ENCODE peak calls at places on chromosomes 4 and X, in nine cellular contexts. T is sigmoid colon; K is gastrocnemius medialis; F is CD4-positive, alpha-beta memory T cell; D is uterus; P is cardiac muscle cell; V is GM23248; H is CD8-positive, alpha-beta T cell; X is colonic mucosa. J is an unnamed sample.

GRCh38 chr4:18846313-18846712 is 824.8 kb upstream of the LCORL start:
- DNase-seq in H (no peak), V (no peak), D (no peak), T (no peak), P (no peak), X (no peak), K (no peak), F (no peak), J (no peak)

GRCh38 chrX:153061732-153062131 is 5.5 kb downstream of the PNMA3 start:
- DNase-seq in T (no peak), H (no peak), F (no peak), X (no peak), P (no peak), V (peak), K (no peak), D (no peak), J (no peak)

GRCh38 chrX:124018031-124018430 is 56.5 kb downstream of the STAG2 start:
- DNase-seq in K (no peak), P (no peak), X (no peak), V (peak), H (no peak), D (no peak), F (peak), T (no peak), J (no peak)

GRCh38 chrX:69066021-69066757 is 99.1 kb downstream of the PJA1 start:
- DNase-seq in V (no peak), D (peak), K (no peak), H (peak), T (no peak), P (no peak), X (no peak), F (no peak), J (no peak)

GRCh38 chr4:45347056-45347455 is 620.7 kb upstream of the GNPDA2 start:
- DNase-seq in D (no peak), T (no peak), X (no peak), H (no peak), K (no peak), P (no peak), F (no peak), V (no peak), J (no peak)

GRCh38 chrX:55486736-55487135 is 2.9 kb downstream of the USP51 start:
- DNase-seq in X (no peak), H (no peak), P (no peak), T (peak), K (no peak), D (no peak), F (no peak), V (peak), J (no peak)

GRCh38 chrX:150680974-150681373 is 12.2 kb upstream of the MTMR1 start:
- DNase-seq in K (no peak), H (no peak), V (peak), P (peak), F (no peak), D (no peak), T (no peak), X (no peak), J (peak)

GRCh38 chrX:94053575-94053974 is 379.6 kb downstream of the FAM133A start:
- DNase-seq in T (no peak), H (no peak), P (no peak), F (no peak), K (no peak), D (no peak), X (no peak), V (no peak), J (peak)

GRCh38 chrX:48835524-48836329 is at the start of gene PCSK1N:
- DNase-seq in F (peak), P (no peak), H (no peak), D (no peak), T (no peak), K (no peak), X (no peak), V (no peak), J (no peak)

GRCh38 chr4:62948108-62948507 is 1461.1 kb downstream of the TECRL start:
- DNase-seq in T (no peak), V (no peak), P (no peak), D (no peak), X (no peak), K (no peak), H (no peak), F (no peak), J (no peak)

GRCh38 chr4:153523171-153523757 is 57.1 kb downstream of the TMEM131L start:
- DNase-seq in T (no peak), V (no peak), H (no peak), D (no peak), X (peak), P (no peak), K (no peak), F (no peak), J (no peak)

GRCh38 chrX:49816435-49816834 is 12.7 kb upstream of the PAGE4 start:
- DNase-seq in V (no peak), K (no peak), T (no peak), P (no peak), F (no peak), H (no peak), X (no peak), D (no peak), J (no peak)

GRCh38 chrX:103861200-103861599 is 29.1 kb upstream of the RAB9B start:
- DNase-seq in K (no peak), D (no peak), H (no peak), P (no peak), X (no peak), F (no peak), T (no peak), V (no peak), J (no peak)

GRCh38 chr4:105461221-105462041 is 12.4 kb downstream of the PPA2 start:
- DNase-seq in H (no peak), V (no peak), X (no peak), P (no peak), K (no peak), F (no peak), D (no peak), T (no peak), J (no peak)

GRCh38 chr4:124189545-124189944 is 523.0 kb downstream of the ANKRD50 start:
- DNase-seq in F (no peak), X (no peak), H (no peak), K (no peak), P (no peak), T (no peak), V (no peak), D (no peak), J (no peak)

DNA sequence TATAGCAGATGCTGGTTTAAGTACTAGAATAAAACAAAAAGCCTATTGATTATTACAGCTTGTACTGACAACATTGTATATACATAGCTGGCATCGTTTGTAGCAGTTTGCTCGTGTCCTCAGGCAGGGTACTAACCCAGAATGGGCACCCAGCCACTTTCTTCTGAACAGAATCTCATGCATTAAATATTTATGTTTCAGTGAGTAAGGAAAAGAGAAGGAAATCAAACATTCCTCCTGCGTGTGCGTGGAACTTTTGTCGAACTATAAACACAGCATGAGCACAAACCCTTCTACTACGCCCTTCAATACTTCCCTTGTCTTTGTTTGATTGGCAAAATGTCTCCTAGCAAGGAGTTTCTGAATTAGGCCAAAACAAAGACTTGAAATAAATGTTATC is 73.3 kb upstream of the ZFP42 start:
- DNase-seq in D (no peak), P (no peak), K (no peak), F (no peak), H (no peak), T (no peak), X (no peak), V (no peak), J (no peak)
- H3K4me3 ChIP-seq in D (no peak), P (no peak), K (no peak), F (no peak), H (no peak), T (no peak), X (no peak), V (no peak), J (no peak)

DNA sequence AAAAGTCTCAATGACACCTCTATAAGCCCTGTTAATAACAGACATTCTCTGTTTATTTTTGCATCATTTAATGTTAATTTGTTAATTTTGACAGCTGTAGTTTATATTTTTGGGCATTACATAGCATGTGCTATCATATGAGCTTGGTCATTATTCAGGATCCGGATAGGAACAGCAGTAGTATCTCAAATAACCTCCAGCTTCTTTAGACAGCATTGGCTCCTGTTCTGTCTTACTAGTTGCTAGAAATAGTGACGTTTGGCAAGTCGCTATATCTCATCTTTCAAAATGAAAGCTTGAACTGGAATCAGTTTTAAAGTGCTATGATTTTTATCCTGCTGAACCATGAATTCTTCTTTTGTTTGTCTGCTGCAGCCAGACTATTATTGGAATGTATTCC is 9.0 kb upstream of the ADGRA3 start:
- DNase-seq in D (no peak), F (no peak), T (no peak), K (no peak), H (no peak), X (no peak), V (no peak), P (no peak), J (no peak)
- H3K27ac ChIP-seq in D (no peak), F (no peak), T (no peak), K (peak), H (no peak), X (no peak), V (no peak), P (no peak), J (no peak)

DNA sequence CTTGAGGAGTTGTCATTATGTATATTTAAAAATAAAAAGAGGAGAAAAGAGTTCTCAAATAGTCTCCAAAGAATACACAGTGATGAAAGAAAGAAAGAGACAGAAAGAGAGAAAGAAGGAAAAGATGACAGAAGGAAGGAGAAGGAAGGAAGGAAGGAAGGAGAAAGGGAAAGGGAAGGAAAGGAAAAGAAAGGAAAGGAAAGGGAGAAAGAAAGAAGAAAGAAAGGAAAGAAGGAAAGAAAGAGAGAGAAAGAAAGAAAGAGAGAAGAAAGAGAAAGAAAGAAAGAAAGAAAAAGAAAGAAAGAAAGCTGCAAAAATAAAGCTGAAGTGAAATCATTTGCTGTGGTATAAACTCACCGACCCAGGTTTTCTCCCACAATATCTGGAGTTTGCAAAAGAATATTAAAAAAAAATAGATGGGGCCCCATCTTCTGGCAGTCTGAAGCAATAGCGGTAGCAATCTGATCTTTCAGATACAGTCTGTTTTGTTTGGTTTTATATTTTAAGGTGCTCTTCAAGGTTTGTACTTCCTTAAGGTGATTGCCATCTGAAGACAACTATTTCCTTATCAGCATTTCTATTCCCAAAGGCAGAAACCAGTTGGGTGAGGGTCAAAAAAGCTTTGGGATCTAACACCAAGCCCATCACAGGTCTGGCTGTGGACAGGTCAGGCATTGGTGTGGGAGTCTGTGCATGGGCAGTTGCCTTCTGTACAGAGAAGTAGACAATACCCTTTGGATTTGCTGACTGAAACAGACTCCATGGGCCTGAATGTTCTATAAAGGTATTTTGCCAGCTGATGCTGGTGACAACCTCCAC is 160.4 kb downstream of the CPEB2 start:
- DNase-seq in F (no peak), V (peak), H (no peak), K (no peak), D (no peak), P (peak), T (no peak), X (no peak), J (peak)
- H3K4me3 ChIP-seq in F (no peak), V (no peak), H (no peak), K (no peak), D (no peak), P (no peak), T (no peak), X (no peak), J (no peak)

DNA sequence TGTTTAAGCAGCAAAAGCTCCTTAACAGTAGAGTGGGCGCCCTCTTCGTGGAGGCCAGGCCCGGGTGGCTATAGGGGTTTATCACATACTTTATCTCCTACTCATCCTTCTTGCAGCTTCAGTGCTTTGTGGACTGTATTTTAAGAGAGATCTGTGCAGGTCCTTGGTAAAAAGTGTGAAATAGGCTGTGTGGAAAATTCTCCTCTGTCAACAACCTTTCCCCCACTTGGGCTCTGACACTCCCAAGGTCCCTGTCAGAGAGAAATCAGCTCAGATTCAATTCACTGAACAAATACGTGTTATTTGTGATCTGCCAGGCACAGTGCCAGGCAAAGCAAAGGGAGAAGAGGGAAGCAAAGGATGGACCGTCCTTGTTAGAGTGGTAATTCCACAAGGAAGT is 214.3 kb upstream of the PPARGC1A start:
- DNase-seq in K (no peak), H (no peak), V (peak), T (no peak), F (no peak), P (no peak), D (no peak), X (no peak), J (no peak)
- H3K27ac ChIP-seq in K (peak), H (no peak), V (peak), T (no peak), F (no peak), P (peak), D (no peak), X (no peak), J (no peak)